ENCODE peak calls at places on chromosomes 5 and 9, in four cellular contexts. K is aorta, G is RPMI7951, H is GM12892. W is an unnamed sample.
A peak's percentile ranks its signal among the peaks of the same experiment; 100 is the strongest.

GRCh38 chr5:123344819-123345426 is 78.3 kb downstream of the CEP120 start:
- DNase-seq in H (no peak), K (no peak), G (peak; percentile 31), W (no peak)

GRCh38 chr5:150671509-150672236 is 10.6 kb downstream of the MYOZ3 start:
- DNase-seq in H (no peak), K (no peak), G (no peak), W (no peak)

GRCh38 chr5:87190041-87190440 is 77.6 kb upstream of the RASA1 start:
- DNase-seq in K (no peak), G (no peak), H (no peak), W (no peak)

GRCh38 chr5:65867509-65868195 is 58.7 kb upstream of the ERBIN start:
- DNase-seq in G (peak; percentile 75), H (no peak), K (no peak), W (no peak)

GRCh38 chr5:170832241-170832640 is 29.6 kb upstream of the RANBP17 start:
- DNase-seq in H (no peak), G (no peak), K (no peak), W (no peak)

GRCh38 chr5:132681476-132681831 is 7.7 kb downstream of the IL4 start:
- DNase-seq in G (no peak), H (no peak), K (no peak), W (no peak)

GRCh38 chr9:98374385-98375051 is 119.1 kb upstream of the TBC1D2 start:
- DNase-seq in H (no peak), K (no peak), G (peak; percentile 13), W (no peak)

GRCh38 chr9:132486706-132487350 is 76.8 kb downstream of the CFAP77 start:
- DNase-seq in G (no peak), K (no peak), H (no peak), W (no peak)

GRCh38 chr5:43243270-43243669 is 51.2 kb downstream of the NIM1K start:
- DNase-seq in K (no peak), G (no peak), H (no peak), W (no peak)

GRCh38 chr5:78795757-78796156 is 147.2 kb upstream of the LHFPL2 start:
- DNase-seq in H (no peak), G (no peak), K (no peak), W (no peak)

GRCh38 chr5:122310886-122311285 is 1.2 kb upstream of the SNCAIP start:
- DNase-seq in H (no peak), K (no peak), G (no peak), W (no peak)

GRCh38 chr5:54905942-54906537 is 79.4 kb downstream of the ESM1 start:
- DNase-seq in K (peak; percentile 89), G (peak; percentile 47), H (no peak), W (no peak)

GRCh38 chr9:123350590-123351310 is 5.2 kb upstream of the CRB2 start:
- DNase-seq in G (no peak), K (no peak), H (no peak), W (no peak)

GRCh38 chr5:53322257-53322656 is 158.2 kb upstream of the FST start:
- DNase-seq in K (no peak), H (no peak), G (no peak), W (no peak)

GRCh38 chr9:519579-519978 is 304.9 kb downstream of the DOCK8 start:
- DNase-seq in G (no peak), K (no peak), H (no peak), W (no peak)